ENCODE peak calls at places on chromosomes 13 and 19, in five cellular contexts. P, Q, S, H and G are unnamed samples.

GRCh38 chr19:57244513-57244912 is 4.1 kb downstream of the ZNF805 start:
- DNase-seq in P (no peak), Q (no peak), S (no peak), H (no peak), G (no peak)

GRCh38 chr13:110445183-110445582 is 116.3 kb downstream of the RAB20 start:
- DNase-seq in P (no peak), Q (no peak), S (peak), H (no peak), G (no peak)

GRCh38 chr13:113628291-113629270 is 29.4 kb downstream of the ATP4B start:
- DNase-seq in P (no peak), Q (no peak), S (no peak), H (no peak), G (no peak)

GRCh38 chr13:80054806-80055205 is 286.1 kb downstream of the SPRY2 start:
- DNase-seq in P (no peak), Q (no peak), S (peak), H (no peak), G (no peak)

GRCh38 chr13:61874970-61875579 is 459.4 kb upstream of the PCDH20 start:
- DNase-seq in P (no peak), Q (no peak), S (no peak), H (no peak), G (no peak)

GRCh38 chr13:112464720-112465119 is 88.6 kb downstream of the SPACA7 start:
- DNase-seq in P (no peak), Q (no peak), S (no peak), H (no peak), G (no peak)

GRCh38 chr19:54096642-54097106 is 3.9 kb downstream of the OSCAR start:
- DNase-seq in P (no peak), Q (no peak), S (peak), H (no peak), G (peak)

GRCh38 chr19:58181902-58182576 is 822 bp upstream of the ZNF274 start:
- DNase-seq in P (no peak), Q (no peak), S (no peak), H (no peak), G (peak)

GRCh38 chr19:18230941-18231734 is 4.9 kb upstream of the PDE4C start:
- DNase-seq in P (no peak), Q (no peak), S (no peak), H (no peak), G (no peak)

GRCh38 chr19:5534787-5535586 is 32.8 kb downstream of the TINCR start:
- DNase-seq in P (no peak), Q (no peak), S (peak), H (no peak), G (no peak)

GRCh38 chr13:112835796-112836195 is 133.2 kb upstream of the MCF2L start:
- DNase-seq in P (no peak), Q (no peak), S (no peak), H (no peak), G (no peak)

GRCh38 chr13:21688056-21688455 is 17.2 kb downstream of the FGF9 start:
- DNase-seq in P (no peak), Q (no peak), S (no peak), H (no peak), G (no peak)

GRCh38 chr13:30052127-30052526 is 201.7 kb upstream of the UBL3 start:
- DNase-seq in P (peak), Q (no peak), S (no peak), H (no peak), G (no peak)

DNA sequence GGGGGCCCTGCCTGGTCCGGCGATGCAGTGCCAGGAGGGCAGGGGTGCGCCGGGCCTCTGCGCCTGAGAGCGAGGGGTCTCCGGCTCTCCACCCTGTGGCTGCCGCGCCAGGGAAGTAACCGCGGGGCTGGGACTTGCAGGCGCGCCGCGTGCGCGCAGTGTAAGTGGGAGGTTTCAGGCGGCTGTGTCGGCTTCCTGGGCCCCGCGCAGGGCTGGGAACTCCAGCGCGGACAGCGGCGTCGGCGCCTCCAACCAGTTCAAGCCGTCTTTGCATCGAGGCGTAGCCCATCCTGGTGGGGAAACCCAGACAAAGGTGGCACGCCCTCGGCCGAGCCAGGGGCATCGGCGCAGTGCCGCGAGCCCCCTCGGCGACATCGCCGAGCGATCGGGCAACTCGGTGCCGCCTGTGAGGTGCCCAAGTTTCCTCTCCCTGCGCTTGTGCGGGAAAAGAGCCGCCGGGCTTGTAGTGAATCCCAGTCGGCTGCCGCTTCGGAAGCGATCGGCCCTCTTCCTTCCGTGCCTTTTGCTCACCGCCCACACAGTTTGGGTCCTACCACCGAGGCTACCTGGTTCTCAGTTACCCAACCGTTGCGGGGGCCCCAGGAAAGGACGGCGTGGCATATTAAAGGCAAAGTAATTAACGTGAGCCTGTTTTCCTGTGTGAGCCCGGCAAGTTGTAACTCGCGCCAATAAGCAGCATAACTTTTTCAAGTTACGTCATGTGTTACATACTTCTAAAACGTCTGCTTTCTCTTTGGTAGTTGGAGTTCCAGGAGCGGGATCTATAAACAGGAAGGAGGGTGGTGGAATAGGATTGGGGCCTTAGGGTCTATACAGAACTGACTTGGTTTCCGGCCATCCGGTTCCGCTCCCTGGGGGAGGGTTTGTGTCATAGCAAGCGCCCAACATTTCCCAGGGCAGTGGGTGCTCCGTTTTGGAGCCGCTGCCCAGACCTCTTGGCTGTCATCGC is 1.2 kb downstream of the LRCH1 start:
- DNase-seq in P (no peak), Q (peak), S (peak), H (peak), G (peak)
- TF ChIP-seq POLR2A in P (no peak), Q (peak), S (peak), H (peak), G (peak)

GRCh38 chr19:55391191-55391670 is 5.5 kb downstream of the RPL28 start:
- DNase-seq in P (no peak), Q (no peak), S (no peak), H (no peak), G (no peak)
- TF ChIP-seq POLR2A in P (peak), Q (no peak), S (peak), H (no peak), G (no peak)

GRCh38 chr19:49676690-49677231 is 310 bp upstream of the PRMT1 start:
- DNase-seq in P (peak), Q (peak), S (peak), H (peak), G (peak)

GRCh38 chr19:49677232-49677881 is at the start of gene PRMT1:
- DNase-seq in P (no peak), Q (no peak), S (no peak), H (no peak), G (peak)

GRCh38 chr19:49679832-49680472 is 2.9 kb downstream of the PRMT1 start:
- DNase-seq in P (no peak), Q (no peak), S (no peak), H (no peak), G (no peak)

GRCh38 chr19:49678970-49679831 is 2.1 kb downstream of the PRMT1 start:
- DNase-seq in P (no peak), Q (no peak), S (no peak), H (no peak), G (no peak)

DNA sequence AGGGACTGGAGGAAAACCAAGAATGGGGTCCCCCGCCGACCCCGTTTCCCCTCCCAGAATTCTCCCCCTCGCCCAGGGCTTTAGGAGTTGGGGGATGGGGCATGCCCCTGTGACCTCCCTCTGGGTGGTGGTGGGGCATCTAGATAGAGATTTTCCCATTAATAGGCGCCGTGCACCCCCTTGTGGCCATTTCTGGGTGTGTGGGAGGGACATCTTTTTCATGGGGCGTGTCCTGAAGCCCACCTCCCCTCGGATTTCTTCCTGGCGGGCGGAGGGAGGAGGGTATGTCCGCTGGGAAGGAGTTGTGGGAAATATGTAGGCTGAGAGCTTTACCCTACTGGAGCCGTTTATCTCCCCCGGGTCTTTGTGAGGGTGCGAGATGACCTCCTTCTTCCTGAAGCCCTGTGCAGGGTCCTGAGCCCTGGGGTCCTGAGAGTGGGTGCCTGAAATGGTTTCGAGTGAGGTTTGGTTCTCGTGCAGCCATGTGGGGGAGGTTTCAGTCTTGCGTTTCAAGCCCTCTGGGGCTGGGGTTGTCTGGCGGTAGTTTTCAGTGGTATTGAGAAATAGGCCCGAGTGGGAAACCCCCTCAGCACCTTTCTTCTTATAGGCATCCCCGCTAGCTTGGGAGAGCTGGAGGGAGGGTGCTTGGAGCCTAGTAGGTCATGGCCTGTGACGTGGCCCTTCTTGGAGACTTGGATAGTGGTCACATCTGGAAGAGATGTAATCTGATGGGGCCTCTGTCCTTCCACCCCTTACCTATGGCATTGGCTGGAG is 1.0 kb downstream of the PRMT1 start:
- DNase-seq in P (peak), Q (peak), S (peak), H (peak), G (peak)
- TF ChIP-seq POLR2A in P (no peak), Q (no peak), S (peak), H (peak), G (no peak)

DNA sequence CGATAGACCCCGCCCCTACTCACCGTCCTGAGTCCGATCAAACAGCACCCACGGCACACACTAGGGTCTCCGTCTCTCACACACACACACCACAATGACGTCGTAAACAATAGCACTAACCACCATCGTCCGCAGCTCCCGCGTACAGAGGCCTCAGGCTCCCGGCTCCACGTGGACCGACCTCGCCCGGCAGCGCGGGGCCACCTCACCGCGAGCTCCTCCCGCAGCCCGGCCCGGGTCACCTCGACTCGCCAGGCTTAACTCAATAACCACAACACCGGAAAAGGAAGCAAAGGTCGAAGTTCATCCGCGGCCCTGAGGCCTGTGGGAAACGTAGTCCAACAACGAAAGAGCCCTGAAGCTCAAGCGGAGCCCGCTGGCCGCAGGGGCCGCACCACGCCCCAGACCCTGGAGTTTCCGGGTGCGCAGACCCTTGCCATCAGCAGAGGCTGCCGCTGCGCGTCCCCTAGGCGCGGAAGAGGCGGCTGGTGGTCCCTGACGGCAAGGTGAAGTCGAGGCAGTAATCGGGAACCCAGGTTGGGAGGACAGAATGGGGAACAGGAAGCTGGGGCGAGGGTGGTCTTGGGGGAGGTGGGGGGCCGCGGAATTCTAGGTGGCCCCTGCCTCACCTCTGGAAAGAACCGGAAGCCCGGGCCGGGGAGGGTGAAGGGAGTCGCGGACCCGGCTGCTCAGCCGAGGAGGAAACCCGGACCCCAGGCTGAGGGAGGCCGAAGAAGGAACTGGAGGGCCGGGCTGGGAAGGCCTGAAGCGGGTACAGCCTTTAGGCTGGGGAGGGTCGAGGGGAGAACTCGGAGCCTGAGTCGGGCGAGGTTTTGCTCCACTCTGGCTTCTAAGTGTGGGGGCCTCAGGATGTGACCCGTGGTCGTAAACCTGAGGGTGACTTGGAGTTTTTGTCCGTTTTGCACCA is at the start of gene ZNF529:
- DNase-seq in P (peak), Q (peak), S (peak), H (peak), G (peak)
- TF ChIP-seq POLR2A in P (peak), Q (peak), S (peak), H (peak), G (peak)

GRCh38 chr19:45423589-45424190 is at the start of gene ERCC1:
- DNase-seq in P (peak), Q (peak), S (peak), H (peak), G (no peak)
- TF ChIP-seq POLR2A in P (peak), Q (peak), S (peak), H (peak), G (peak)

GRCh38 chr13:57935965-57936364 is 304.4 kb downstream of the PCDH17 start:
- DNase-seq in P (no peak), Q (no peak), S (no peak), H (no peak), G (no peak)

GRCh38 chr13:57933606-57934005 is 302.1 kb downstream of the PCDH17 start:
- DNase-seq in P (no peak), Q (no peak), S (no peak), H (no peak), G (no peak)

GRCh38 chr13:57932071-57932470 is 300.5 kb downstream of the PCDH17 start:
- DNase-seq in P (no peak), Q (no peak), S (no peak), H (no peak), G (no peak)
- TF ChIP-seq POLR2A in P (no peak), Q (no peak), S (no peak), H (no peak), G (no peak)

GRCh38 chr19:14072535-14073231 is at the start of gene MISP3:
- DNase-seq in P (no peak), Q (no peak), S (no peak), H (peak), G (peak)
- TF ChIP-seq POLR2A in P (no peak), Q (no peak), S (no peak), H (peak), G (peak)

DNA sequence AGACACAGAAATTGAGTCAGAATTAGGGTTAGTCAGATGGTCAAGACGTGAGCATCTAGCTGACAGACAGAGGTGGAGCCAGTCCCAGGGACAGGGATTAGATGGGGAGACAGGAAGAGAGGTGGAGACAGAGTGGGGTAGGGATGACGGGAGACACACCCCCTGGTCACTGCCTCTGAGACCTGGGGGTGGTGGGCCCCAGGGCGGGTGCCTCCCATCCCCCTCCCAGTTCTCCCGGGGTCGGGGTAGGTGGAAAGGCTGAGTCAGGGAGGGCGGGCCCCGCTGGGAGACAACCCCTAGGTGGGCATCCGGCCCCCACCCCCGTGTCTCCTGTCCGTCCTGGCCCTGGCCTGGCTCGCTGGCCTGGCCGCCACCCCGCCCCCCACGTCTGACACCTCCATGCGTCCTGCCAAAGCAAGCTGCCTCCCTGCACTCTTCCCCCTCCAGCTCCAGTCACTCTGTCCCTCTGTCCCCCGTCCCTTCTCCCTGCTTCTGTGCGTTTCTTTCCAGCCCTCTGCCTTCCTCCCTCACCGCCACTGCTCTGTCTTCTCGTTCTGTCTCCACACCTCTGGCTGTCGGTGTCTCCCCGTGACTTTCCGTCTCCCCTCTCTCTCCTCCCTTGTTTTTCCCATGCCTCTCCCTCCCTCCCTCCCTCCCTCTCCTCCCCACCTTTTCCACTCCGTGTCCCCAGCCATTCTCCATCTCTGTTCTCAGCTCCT is 15.1 kb downstream of the CCDC97 start:
- DNase-seq in P (peak), Q (no peak), S (peak), H (peak), G (peak)
- TF ChIP-seq POLR2A in P (peak), Q (no peak), S (peak), H (peak), G (no peak)

DNA sequence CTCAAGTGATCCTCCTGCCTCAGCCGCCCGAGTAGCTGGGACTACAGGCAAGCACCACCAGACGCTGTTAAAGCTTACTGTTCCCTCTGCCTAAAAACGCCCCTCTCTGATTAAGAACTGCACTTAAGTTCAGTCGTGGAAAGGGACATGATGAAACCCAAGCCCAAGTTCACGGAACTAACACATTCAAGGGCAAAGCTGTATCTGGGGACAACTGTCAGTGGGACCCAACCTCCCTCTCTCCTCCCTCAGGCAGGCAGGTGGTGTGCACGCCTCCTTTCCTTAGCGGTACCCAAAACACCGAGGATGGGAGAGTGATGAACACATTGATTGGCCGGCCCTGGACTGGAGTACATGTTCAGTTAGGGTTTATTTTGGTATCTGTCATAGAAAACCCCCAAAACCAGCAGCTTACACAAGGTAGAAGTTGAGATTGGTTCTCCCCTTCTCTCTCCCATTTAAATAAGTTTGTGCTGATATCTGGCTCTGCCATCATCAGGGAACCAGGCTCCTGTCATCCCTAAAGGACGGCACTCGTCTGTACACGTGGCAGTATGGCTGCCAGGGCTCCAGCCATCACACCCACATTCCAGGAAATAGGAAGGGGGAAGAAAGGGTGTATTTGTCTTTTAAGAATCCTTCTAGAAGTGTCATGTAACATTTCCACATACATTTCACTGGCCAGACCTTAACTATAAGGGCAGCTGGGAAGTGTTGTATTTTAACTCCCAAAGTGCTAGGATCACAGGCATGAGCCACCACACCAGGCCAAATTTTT is 10.2 kb downstream of the SPC24 start:
- DNase-seq in P (no peak), Q (no peak), S (no peak), H (no peak), G (no peak)
- TF ChIP-seq POLR2A in P (no peak), Q (no peak), S (no peak), H (no peak), G (no peak)

GRCh38 chr19:10720607-10721125 is 2.8 kb downstream of the DNM2 start:
- DNase-seq in P (no peak), Q (no peak), S (no peak), H (no peak), G (no peak)

GRCh38 chr19:10717054-10717355 is 874 bp upstream of the DNM2 start:
- DNase-seq in P (no peak), Q (no peak), S (no peak), H (no peak), G (no peak)

GRCh38 chr19:10719466-10719961 is 1.6 kb downstream of the DNM2 start:
- DNase-seq in P (no peak), Q (no peak), S (no peak), H (peak), G (peak)

GRCh38 chr19:10717356-10718204 is at the start of gene DNM2:
- DNase-seq in P (peak), Q (peak), S (peak), H (peak), G (peak)

GRCh38 chr19:10718205-10719196 is 622 bp downstream of the DNM2 start:
- DNase-seq in P (no peak), Q (no peak), S (peak), H (peak), G (peak)
- TF ChIP-seq POLR2A in P (no peak), Q (no peak), S (peak), H (peak), G (no peak)